ENCODE peak calls at places on chromosomes 6 and 20, in eight cellular contexts. One of them, this sample, is unnamed.

GRCh38 chr6:84137051-84137375 is 90.4 kb downstream of the CEP162 start:
- DNase-seq in stomach: no peak
- DNase-seq in SK-N-SH: no peak
- DNase-seq in transverse colon: no peak
- DNase-seq in endothelial cell of umbilical vein: no peak
- DNase-seq in HL-60: no peak
- DNase-seq in sigmoid colon: no peak
- DNase-seq in GM12878: no peak
- DNase-seq in this sample: no peak

GRCh38 chr6:107957165-107957908 is 671 bp downstream of the SEC63 start:
- DNase-seq in stomach: peak
- DNase-seq in SK-N-SH: peak
- DNase-seq in transverse colon: peak
- DNase-seq in endothelial cell of umbilical vein: peak
- DNase-seq in HL-60: peak
- DNase-seq in sigmoid colon: peak
- DNase-seq in GM12878: no peak
- DNase-seq in this sample: no peak

GRCh38 chr6:106446287-106446885 is 85.9 kb downstream of the CRYBG1 start:
- DNase-seq in stomach: no peak
- DNase-seq in SK-N-SH: peak
- DNase-seq in transverse colon: no peak
- DNase-seq in endothelial cell of umbilical vein: peak
- DNase-seq in HL-60: no peak
- DNase-seq in sigmoid colon: no peak
- DNase-seq in GM12878: no peak
- DNase-seq in this sample: no peak

GRCh38 chr20:38123021-38123587 is 42.0 kb downstream of the TGM2 start:
- DNase-seq in stomach: peak
- DNase-seq in SK-N-SH: no peak
- DNase-seq in transverse colon: no peak
- DNase-seq in endothelial cell of umbilical vein: peak
- DNase-seq in HL-60: no peak
- DNase-seq in sigmoid colon: peak
- DNase-seq in GM12878: no peak
- DNase-seq in this sample: peak

GRCh38 chr6:76003686-76004085 is 68.8 kb downstream of the IMPG1 start:
- DNase-seq in stomach: no peak
- DNase-seq in SK-N-SH: no peak
- DNase-seq in transverse colon: no peak
- DNase-seq in endothelial cell of umbilical vein: no peak
- DNase-seq in HL-60: no peak
- DNase-seq in sigmoid colon: no peak
- DNase-seq in GM12878: no peak
- DNase-seq in this sample: no peak

GRCh38 chr6:143843689-143844405 is 709 bp downstream of the LTV1 start:
- DNase-seq in stomach: no peak
- DNase-seq in SK-N-SH: peak
- DNase-seq in transverse colon: no peak
- DNase-seq in endothelial cell of umbilical vein: no peak
- DNase-seq in HL-60: peak
- DNase-seq in sigmoid colon: no peak
- DNase-seq in GM12878: no peak
- DNase-seq in this sample: no peak

GRCh38 chr6:122696079-122696478 is 83.4 kb upstream of the FABP7 start:
- DNase-seq in stomach: no peak
- DNase-seq in SK-N-SH: no peak
- DNase-seq in transverse colon: no peak
- DNase-seq in endothelial cell of umbilical vein: peak
- DNase-seq in HL-60: no peak
- DNase-seq in sigmoid colon: no peak
- DNase-seq in GM12878: no peak
- DNase-seq in this sample: no peak

GRCh38 chr6:36478051-36478526 is 35.3 kb downstream of the KCTD20 start:
- DNase-seq in stomach: no peak
- DNase-seq in SK-N-SH: no peak
- DNase-seq in transverse colon: no peak
- DNase-seq in endothelial cell of umbilical vein: peak
- DNase-seq in HL-60: peak
- DNase-seq in sigmoid colon: no peak
- DNase-seq in GM12878: no peak
- DNase-seq in this sample: no peak

GRCh38 chr20:45974896-45975565 is 3.0 kb upstream of the ZNF335 start:
- DNase-seq in stomach: no peak
- DNase-seq in SK-N-SH: no peak
- DNase-seq in transverse colon: no peak
- DNase-seq in endothelial cell of umbilical vein: no peak
- DNase-seq in HL-60: no peak
- DNase-seq in sigmoid colon: peak
- DNase-seq in GM12878: no peak
- DNase-seq in this sample: no peak

GRCh38 chr20:59141818-59142581 is 21.6 kb upstream of the ZNF831 start:
- DNase-seq in stomach: no peak
- DNase-seq in SK-N-SH: no peak
- DNase-seq in transverse colon: no peak
- DNase-seq in endothelial cell of umbilical vein: no peak
- DNase-seq in HL-60: no peak
- DNase-seq in sigmoid colon: no peak
- DNase-seq in GM12878: no peak
- DNase-seq in this sample: no peak

GRCh38 chr6:126437225-126437624 is 97.3 kb downstream of the CENPW start:
- DNase-seq in stomach: no peak
- DNase-seq in SK-N-SH: no peak
- DNase-seq in transverse colon: no peak
- DNase-seq in endothelial cell of umbilical vein: no peak
- DNase-seq in HL-60: no peak
- DNase-seq in sigmoid colon: no peak
- DNase-seq in GM12878: no peak
- DNase-seq in this sample: no peak

GRCh38 chr6:51844391-51844735 is 243.1 kb downstream of the PKHD1 start:
- DNase-seq in stomach: no peak
- DNase-seq in SK-N-SH: peak
- DNase-seq in transverse colon: no peak
- DNase-seq in endothelial cell of umbilical vein: no peak
- DNase-seq in HL-60: no peak
- DNase-seq in sigmoid colon: no peak
- DNase-seq in GM12878: no peak
- DNase-seq in this sample: no peak

GRCh38 chr6:12841619-12842018 is 125.1 kb downstream of the PHACTR1 start:
- DNase-seq in stomach: no peak
- DNase-seq in SK-N-SH: no peak
- DNase-seq in transverse colon: no peak
- DNase-seq in endothelial cell of umbilical vein: no peak
- DNase-seq in HL-60: no peak
- DNase-seq in sigmoid colon: no peak
- DNase-seq in GM12878: no peak
- DNase-seq in this sample: no peak

GRCh38 chr20:50353289-50353961 is 156.8 kb upstream of the PTPN1 start:
- DNase-seq in stomach: no peak
- DNase-seq in SK-N-SH: no peak
- DNase-seq in transverse colon: no peak
- DNase-seq in endothelial cell of umbilical vein: no peak
- DNase-seq in HL-60: peak
- DNase-seq in sigmoid colon: peak
- DNase-seq in GM12878: no peak
- DNase-seq in this sample: no peak

GRCh38 chr20:38270869-38271608 is 10.5 kb upstream of the KIAA1755 start:
- DNase-seq in stomach: no peak
- DNase-seq in SK-N-SH: no peak
- DNase-seq in transverse colon: no peak
- DNase-seq in endothelial cell of umbilical vein: peak
- DNase-seq in HL-60: no peak
- DNase-seq in sigmoid colon: peak
- DNase-seq in GM12878: no peak
- DNase-seq in this sample: no peak

GRCh38 chr6:168774381-168774780 is 333.4 kb downstream of the SMOC2 start:
- DNase-seq in stomach: no peak
- DNase-seq in SK-N-SH: no peak
- DNase-seq in transverse colon: no peak
- DNase-seq in endothelial cell of umbilical vein: no peak
- DNase-seq in HL-60: no peak
- DNase-seq in sigmoid colon: no peak
- DNase-seq in GM12878: no peak
- DNase-seq in this sample: no peak

GRCh38 chr6:123276439-123277045 is 280.5 kb downstream of the CLVS2 start:
- DNase-seq in stomach: no peak
- DNase-seq in SK-N-SH: no peak
- DNase-seq in transverse colon: no peak
- DNase-seq in endothelial cell of umbilical vein: no peak
- DNase-seq in HL-60: no peak
- DNase-seq in sigmoid colon: no peak
- DNase-seq in GM12878: no peak
- DNase-seq in this sample: no peak

GRCh38 chr6:1233924-1234323 is 78.0 kb upstream of the FOXQ1 start:
- DNase-seq in stomach: no peak
- DNase-seq in SK-N-SH: no peak
- DNase-seq in transverse colon: no peak
- DNase-seq in endothelial cell of umbilical vein: no peak
- DNase-seq in HL-60: no peak
- DNase-seq in sigmoid colon: no peak
- DNase-seq in GM12878: no peak
- DNase-seq in this sample: no peak

GRCh38 chr6:1232578-1232977 is 79.3 kb upstream of the FOXQ1 start:
- DNase-seq in stomach: no peak
- DNase-seq in SK-N-SH: no peak
- DNase-seq in transverse colon: no peak
- DNase-seq in endothelial cell of umbilical vein: no peak
- DNase-seq in HL-60: no peak
- DNase-seq in sigmoid colon: no peak
- DNase-seq in GM12878: no peak
- DNase-seq in this sample: no peak

GRCh38 chr6:1238040-1238439 is 73.9 kb upstream of the FOXQ1 start:
- DNase-seq in stomach: no peak
- DNase-seq in SK-N-SH: no peak
- DNase-seq in transverse colon: no peak
- DNase-seq in endothelial cell of umbilical vein: no peak
- DNase-seq in HL-60: no peak
- DNase-seq in sigmoid colon: no peak
- DNase-seq in GM12878: no peak
- DNase-seq in this sample: no peak

GRCh38 chr6:1237636-1238035 is 74.3 kb upstream of the FOXQ1 start:
- DNase-seq in stomach: no peak
- DNase-seq in SK-N-SH: no peak
- DNase-seq in transverse colon: no peak
- DNase-seq in endothelial cell of umbilical vein: no peak
- DNase-seq in HL-60: no peak
- DNase-seq in sigmoid colon: no peak
- DNase-seq in GM12878: no peak
- DNase-seq in this sample: no peak

DNA sequence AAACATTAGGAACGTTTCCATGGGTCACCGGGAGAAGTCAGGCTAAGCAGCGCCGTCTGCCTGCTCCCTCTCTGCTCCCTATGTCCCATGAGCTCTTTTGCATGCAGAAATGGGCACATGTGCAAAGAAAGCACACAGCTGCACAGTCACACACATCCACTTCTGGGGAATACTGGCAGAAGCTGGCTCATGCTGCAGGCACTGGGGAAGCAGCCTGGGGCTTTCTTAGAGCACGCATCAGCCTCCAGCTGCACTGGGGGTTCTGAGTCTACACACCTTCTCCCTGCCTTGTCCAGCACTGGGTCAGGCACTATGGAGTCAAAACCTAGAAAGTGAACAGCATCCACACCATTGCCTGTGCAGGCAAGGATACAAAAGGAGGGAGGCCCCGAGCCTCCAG is 76.1 kb upstream of the FOXQ1 start:
- DNase-seq in stomach: no peak
- DNase-seq in SK-N-SH: no peak
- DNase-seq in transverse colon: no peak
- DNase-seq in endothelial cell of umbilical vein: no peak
- DNase-seq in HL-60: no peak
- DNase-seq in sigmoid colon: no peak
- DNase-seq in GM12878: no peak
- DNase-seq in this sample: no peak
- TF ChIP-seq CTCF in stomach: no peak
- TF ChIP-seq CTCF in SK-N-SH: no peak
- TF ChIP-seq CTCF in transverse colon: no peak
- TF ChIP-seq CTCF in endothelial cell of umbilical vein: no peak
- TF ChIP-seq CTCF in HL-60: no peak
- TF ChIP-seq CTCF in sigmoid colon: no peak
- TF ChIP-seq CTCF in GM12878: no peak
- TF ChIP-seq CTCF in this sample: no peak

DNA sequence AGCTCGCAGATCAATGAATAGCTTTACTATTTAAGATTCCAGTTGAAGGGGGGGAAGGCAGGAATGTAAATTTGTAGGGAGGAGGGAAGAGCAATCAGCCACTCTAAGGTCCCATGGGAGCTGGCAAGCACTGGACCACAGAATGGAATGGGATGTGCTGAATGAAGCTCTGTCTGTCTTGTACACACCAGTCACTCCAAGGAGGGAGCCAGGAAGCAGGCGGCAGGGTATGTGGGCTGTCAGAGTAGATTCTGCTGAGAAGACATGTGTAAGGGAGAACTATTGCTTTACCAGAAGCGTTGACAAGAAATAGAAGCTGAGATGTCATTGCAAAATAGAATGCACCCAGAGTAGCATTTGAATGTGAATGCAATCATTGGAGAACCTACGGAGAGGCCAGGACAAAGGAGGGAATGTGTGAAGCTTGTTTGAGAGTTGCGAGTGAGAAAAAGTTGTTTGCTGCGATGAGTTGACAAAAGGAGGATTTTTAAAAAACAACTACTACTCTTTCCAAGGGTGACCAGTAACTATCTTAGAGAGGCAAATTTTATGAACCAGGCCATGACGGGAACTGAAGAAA is 25.2 kb upstream of the PDE7B start:
- DNase-seq in stomach: no peak
- DNase-seq in SK-N-SH: no peak
- DNase-seq in transverse colon: no peak
- DNase-seq in endothelial cell of umbilical vein: no peak
- DNase-seq in HL-60: no peak
- DNase-seq in sigmoid colon: no peak
- DNase-seq in GM12878: no peak
- DNase-seq in this sample: no peak
- TF ChIP-seq POLR2AphosphoS5 in stomach: no peak
- TF ChIP-seq POLR2AphosphoS5 in SK-N-SH: no peak
- TF ChIP-seq POLR2AphosphoS5 in transverse colon: no peak
- TF ChIP-seq POLR2AphosphoS5 in endothelial cell of umbilical vein: no peak
- TF ChIP-seq POLR2AphosphoS5 in HL-60: no peak
- TF ChIP-seq POLR2AphosphoS5 in sigmoid colon: no peak
- TF ChIP-seq POLR2AphosphoS5 in GM12878: no peak
- TF ChIP-seq POLR2AphosphoS5 in this sample: no peak

GRCh38 chr20:3603108-3603507 is 60.1 kb downstream of the GFRA4 start:
- DNase-seq in stomach: no peak
- DNase-seq in SK-N-SH: no peak
- DNase-seq in transverse colon: no peak
- DNase-seq in endothelial cell of umbilical vein: no peak
- DNase-seq in HL-60: no peak
- DNase-seq in sigmoid colon: no peak
- DNase-seq in GM12878: no peak
- DNase-seq in this sample: no peak

GRCh38 chr20:3606021-3606420 is 57.2 kb downstream of the GFRA4 start:
- DNase-seq in stomach: no peak
- DNase-seq in SK-N-SH: no peak
- DNase-seq in transverse colon: no peak
- DNase-seq in endothelial cell of umbilical vein: no peak
- DNase-seq in HL-60: no peak
- DNase-seq in sigmoid colon: no peak
- DNase-seq in GM12878: no peak
- DNase-seq in this sample: no peak
- TF ChIP-seq CTCF in stomach: no peak
- TF ChIP-seq CTCF in SK-N-SH: no peak
- TF ChIP-seq CTCF in transverse colon: no peak
- TF ChIP-seq CTCF in endothelial cell of umbilical vein: no peak
- TF ChIP-seq CTCF in HL-60: no peak
- TF ChIP-seq CTCF in sigmoid colon: no peak
- TF ChIP-seq CTCF in GM12878: no peak
- TF ChIP-seq CTCF in this sample: no peak

GRCh38 chr6:158706369-158706982 is 56.6 kb downstream of the SYTL3 start:
- DNase-seq in stomach: peak
- DNase-seq in SK-N-SH: peak
- DNase-seq in transverse colon: peak
- DNase-seq in endothelial cell of umbilical vein: peak
- DNase-seq in HL-60: no peak
- DNase-seq in sigmoid colon: peak
- DNase-seq in GM12878: no peak
- DNase-seq in this sample: no peak
- TF ChIP-seq POLR2AphosphoS5 in stomach: peak
- TF ChIP-seq POLR2AphosphoS5 in SK-N-SH: no peak
- TF ChIP-seq POLR2AphosphoS5 in transverse colon: peak
- TF ChIP-seq POLR2AphosphoS5 in endothelial cell of umbilical vein: no peak
- TF ChIP-seq POLR2AphosphoS5 in HL-60: no peak
- TF ChIP-seq POLR2AphosphoS5 in sigmoid colon: peak
- TF ChIP-seq POLR2AphosphoS5 in GM12878: no peak
- TF ChIP-seq POLR2AphosphoS5 in this sample: peak

This sample was measured in vagina.